ENCODE peak calls at places on chromosomes 11 and 22, in ten cellular contexts. P, X, D, O, U, L, R, E, Q and Y are unnamed samples.
A peak's percentile ranks its signal among the peaks of the same experiment; 100 is the strongest.

GRCh38 chr11:128725630-128726461 is 32.0 kb downstream of the FLI1 start:
- DNase-seq in L (no peak), U (peak; percentile 23), O (peak; percentile 23), R (no peak), X (peak; percentile 92), Q (no peak), D (peak; percentile 51), P (peak; percentile 59), E (no peak), Y (peak; percentile 80)

GRCh38 chr11:17331669-17332068 is 19.9 kb upstream of the NCR3LG1 start:
- DNase-seq in Q (no peak), D (no peak), L (no peak), P (no peak), X (no peak), U (no peak), R (no peak), O (no peak), E (no peak), Y (no peak)

GRCh38 chr11:61075891-61076290 is 26.4 kb upstream of the CD5 start:
- DNase-seq in R (no peak), U (peak; percentile 63), L (no peak), P (peak; percentile 35), Q (no peak), X (no peak), D (peak; percentile 64), O (no peak), E (no peak), Y (peak; percentile 5)

GRCh38 chr22:42321908-42322561 is 51.6 kb upstream of the TCF20 start:
- DNase-seq in O (no peak), U (no peak), R (no peak), Q (no peak), X (no peak), E (no peak), D (peak; percentile 29), L (no peak), P (no peak), Y (no peak)

GRCh38 chr11:57167125-57167839 is 14.5 kb upstream of the LRRC55 start:
- DNase-seq in E (no peak), L (no peak), Q (no peak), O (no peak), X (no peak), U (no peak), R (no peak), P (no peak), D (no peak), Y (no peak)

GRCh38 chr22:42277988-42278776 is 7.7 kb upstream of the TCF20 start:
- DNase-seq in E (peak; percentile 71), L (no peak), P (no peak), X (no peak), R (no peak), Q (no peak), U (no peak), D (no peak), O (no peak), Y (no peak)

GRCh38 chr11:11010624-11011127 is 152.8 kb upstream of the ZBED5 start:
- DNase-seq in R (peak; percentile 40), P (peak; percentile 1), D (peak; percentile 18), O (no peak), Q (peak; percentile 43), U (peak; percentile 4), L (no peak), X (no peak), E (peak; percentile 87), Y (no peak)

GRCh38 chr11:16606784-16607674 is 131.4 kb upstream of the C11orf58 start:
- DNase-seq in P (peak; percentile 41), E (peak; percentile 81), R (no peak), D (no peak), U (peak; percentile 30), O (no peak), L (peak; percentile 54), X (no peak), Q (peak; percentile 41), Y (no peak)

GRCh38 chr22:43301866-43302265 is 41.3 kb downstream of the SCUBE1 start:
- DNase-seq in X (no peak), D (no peak), U (no peak), P (no peak), L (peak; percentile 41), R (no peak), E (no peak), Q (no peak), O (no peak), Y (no peak)

GRCh38 chr22:21952586-21953571 is at the start of gene PPM1F:
- DNase-seq in L (peak; percentile 92), R (peak; percentile 51), D (peak; percentile 66), U (peak; percentile 52), X (peak; percentile 73), E (peak; percentile 95), Q (peak; percentile 80), P (peak; percentile 55), O (peak; percentile 20), Y (no peak)

GRCh38 chr11:46367244-46367915 is 14.1 kb upstream of the MDK start:
- DNase-seq in X (peak; percentile 74), P (peak; percentile 59), E (peak; percentile 93), O (no peak), Q (peak; percentile 52), R (no peak), D (peak; percentile 57), L (peak; percentile 80), U (peak; percentile 28), Y (no peak)

GRCh38 chr22:29784451-29785361 is 17.5 kb downstream of the UQCR10 start:
- DNase-seq in R (no peak), U (no peak), X (no peak), P (peak; percentile 18), L (peak; percentile 67), Q (peak; percentile 34), D (peak; percentile 48), E (no peak), O (no peak), Y (no peak)

GRCh38 chr22:31184015-31184414 is 24.0 kb downstream of the RNF185 start:
- DNase-seq in O (no peak), L (no peak), R (no peak), Q (no peak), P (no peak), D (no peak), E (no peak), X (no peak), U (no peak), Y (no peak)

GRCh38 chr22:31176923-31177322 is 16.9 kb downstream of the RNF185 start:
- DNase-seq in Q (no peak), P (no peak), R (no peak), U (no peak), O (no peak), D (no peak), X (no peak), E (no peak), L (no peak), Y (no peak)

GRCh38 chr22:31177420-31178162 is 17.6 kb downstream of the RNF185 start:
- DNase-seq in L (no peak), E (no peak), D (peak; percentile 74), U (peak; percentile 87), Q (no peak), X (no peak), P (peak; percentile 96), R (no peak), O (peak; percentile 83), Y (peak; percentile 88)

GRCh38 chr22:31178859-31179258 is 18.9 kb downstream of the RNF185 start:
- DNase-seq in O (no peak), P (no peak), U (no peak), X (no peak), Q (no peak), E (no peak), L (no peak), R (no peak), D (no peak), Y (no peak)

DNA sequence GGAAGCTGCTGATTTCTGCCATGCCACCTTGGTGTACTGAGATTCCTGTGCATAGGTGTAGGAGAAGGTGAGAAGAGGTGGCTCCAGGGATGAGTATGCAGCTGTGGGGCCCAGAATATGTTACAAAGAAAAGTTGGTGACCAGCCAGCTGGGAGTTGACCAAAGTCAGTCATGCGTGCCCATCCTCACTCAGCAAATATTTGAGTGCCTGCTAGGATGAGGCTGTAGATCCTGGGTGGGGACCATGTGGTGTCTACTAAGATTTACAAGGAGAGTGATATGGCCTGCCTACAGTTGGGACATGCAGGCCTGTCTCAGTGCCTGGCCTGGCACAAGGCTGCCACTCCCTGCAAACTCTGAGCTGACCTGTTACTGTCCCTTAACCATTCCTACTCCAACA is 19.4 kb downstream of the RNF185 start:
- DNase-seq in Q (no peak), D (no peak), U (peak; percentile 19), O (no peak), P (peak; percentile 23), L (no peak), E (no peak), X (no peak), R (no peak), Y (no peak)
- TF ChIP-seq CTCF in Q (no peak), D (no peak), U (no peak), O (no peak), P (no peak), L (no peak), E (no peak), X (no peak), R (no peak), Y (no peak)

GRCh38 chr11:125263268-125263790 is 98.8 kb downstream of the PKNOX2 start:
- DNase-seq in U (peak; percentile 100), E (peak; percentile 95), R (no peak), O (peak; percentile 100), P (peak; percentile 100), X (no peak), Q (peak; percentile 28), L (peak; percentile 96), D (peak; percentile 99), Y (peak; percentile 99)
- H3K4me3 ChIP-seq in U (no peak overlapping the region), E (peak overlapping the region; percentile 12), R (no peak overlapping the region), O (no peak overlapping the region), P (no peak overlapping the region), X (no peak overlapping the region), Q (peak overlapping the region; percentile 20), L (no peak overlapping the region), D (no peak overlapping the region), Y (no peak overlapping the region)

GRCh38 chr22:46996595-46997310 is 234.3 kb downstream of the TBC1D22A start:
- DNase-seq in R (peak; percentile 11), X (no peak), E (no peak), U (no peak), L (no peak), O (no peak), D (no peak), P (no peak), Q (no peak), Y (no peak)
- TF ChIP-seq CTCF in R (peak; percentile 19), X (no peak), E (peak; percentile 58), U (no peak), L (no peak), O (peak; percentile 11), D (no peak), P (peak; percentile 9), Q (no peak), Y (peak; percentile 30)

DNA sequence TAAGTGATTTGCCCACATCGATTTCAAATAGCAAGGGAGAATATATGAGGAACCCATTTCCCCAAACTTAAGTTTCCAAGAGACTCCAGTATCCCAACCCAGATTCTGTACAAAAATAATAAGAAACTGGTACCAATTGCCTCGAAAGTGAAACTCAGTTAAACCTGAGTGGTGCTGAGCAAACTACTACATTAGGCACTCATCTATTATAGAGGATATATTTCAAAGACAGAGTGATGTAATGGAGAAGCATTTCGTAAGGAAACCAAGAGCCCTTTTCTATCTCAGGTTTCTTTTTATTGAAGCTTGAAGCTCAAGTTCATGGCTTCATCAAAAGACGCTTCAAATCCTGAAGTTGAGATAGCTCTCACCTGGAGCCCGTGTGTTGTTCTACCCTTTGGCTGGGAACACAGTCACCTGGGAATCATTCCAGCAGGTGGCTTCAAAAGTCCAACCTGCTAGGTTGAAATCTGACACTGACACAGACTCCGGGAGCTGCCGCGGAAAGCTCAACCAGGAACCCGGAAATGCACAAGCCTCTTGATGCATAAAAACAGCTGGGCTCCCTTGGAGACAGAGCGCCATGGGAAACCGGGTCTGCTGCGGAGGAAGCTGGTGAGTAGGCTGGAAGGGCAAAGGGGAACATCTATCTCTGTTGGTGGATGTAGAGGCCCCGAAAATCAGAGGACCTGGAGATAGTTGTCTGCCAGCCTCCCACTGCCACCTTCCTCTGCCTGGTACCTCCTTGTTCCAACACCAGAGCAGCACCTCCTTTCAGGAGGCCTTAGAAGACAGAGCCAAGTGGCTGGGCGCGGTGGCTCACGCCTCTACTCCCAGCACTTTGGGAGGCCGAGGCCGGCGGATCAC is at the start of gene C11orf52:
- DNase-seq in Q (no peak), R (no peak), O (no peak), U (peak; percentile 56), P (peak; percentile 57), L (no peak), D (peak; percentile 34), X (no peak), E (peak; percentile 92), Y (no peak)
- H3K4me3 ChIP-seq in Q (no peak within 1 kb of the TSS), R (no peak within 1 kb of the TSS), O (no peak within 1 kb of the TSS), U (no peak within 1 kb of the TSS), P (peak within 1 kb of the TSS; percentile 23), L (peak within 1 kb of the TSS; percentile 10), D (no peak within 1 kb of the TSS), X (no peak within 1 kb of the TSS), E (no peak within 1 kb of the TSS), Y (no peak within 1 kb of the TSS)